ENCODE peak calls at places on chromosomes 3 and 15, in nine cellular contexts. O is GM23338; I is tibial artery; S is right cardiac atrium; W is CD8-positive, alpha-beta memory T cell; Z is endothelial cell of umbilical vein; A is neuronal stem cell; C is ovary; X is PC-9. K is an unnamed sample. For H3K4me1, the result is how much of the 10 kb centered on the place peaks cover.

GRCh38 chr3:186425788-186426730 is 64.0 kb upstream of the DGKG start:
- DNase-seq in O (peak), X (no peak), S (no peak), Z (no peak), W (no peak), A (no peak), I (no peak), C (no peak), K (no peak)

GRCh38 chr3:192841428-192841827 is 76.2 kb downstream of the MB21D2 start:
- DNase-seq in C (no peak), A (no peak), I (no peak), W (no peak), O (no peak), S (no peak), X (no peak), Z (no peak), K (peak)

GRCh38 chr3:111593666-111594065 is 1.5 kb downstream of the ZBED2 start:
- DNase-seq in I (no peak), C (no peak), A (no peak), W (no peak), Z (no peak), X (no peak), S (no peak), O (no peak), K (no peak)

GRCh38 chr3:129315386-129315991 is 36.8 kb downstream of the HMCES start:
- DNase-seq in Z (peak), C (peak), O (peak), X (peak), A (no peak), W (no peak), I (peak), S (peak), K (peak)

GRCh38 chr3:54577313-54577712 is 350.5 kb downstream of the LRTM1 start:
- DNase-seq in I (no peak), O (no peak), Z (no peak), S (no peak), X (no peak), A (no peak), C (no peak), W (no peak), K (no peak)

GRCh38 chr3:106729481-106729880 is 647.8 kb upstream of the CCDC54 start:
- DNase-seq in I (no peak), W (no peak), X (no peak), A (no peak), O (no peak), Z (peak), S (no peak), C (no peak), K (no peak)

GRCh38 chr3:194339356-194339755 is 11.8 kb downstream of the CPN2 start:
- DNase-seq in X (no peak), A (no peak), Z (no peak), S (no peak), C (no peak), O (peak), W (no peak), I (no peak), K (no peak)

GRCh38 chr15:47887181-47887580 is 169.9 kb downstream of the SEMA6D start:
- DNase-seq in Z (no peak), W (no peak), O (no peak), C (no peak), I (no peak), A (no peak), S (no peak), X (no peak), K (no peak)

GRCh38 chr3:128492353-128493220 is at the start of gene GATA2:
- DNase-seq in Z (peak), X (no peak), I (peak), C (no peak), W (peak), O (peak), S (peak), A (no peak), K (no peak)

GRCh38 chr3:123792473-123793201 is 91.5 kb downstream of the MYLK start:
- DNase-seq in A (no peak), X (peak), O (no peak), W (no peak), S (no peak), I (no peak), Z (no peak), C (no peak), K (no peak)

GRCh38 chr3:187737401-187738088 is 7.7 kb downstream of the BCL6 start:
- DNase-seq in W (peak), X (peak), O (peak), Z (peak), C (peak), S (peak), I (peak), A (no peak), K (peak)
- H3K4me1 ChIP-seq in W (under half), X (under half), O (under half), Z (under half), C (under half), S (under half), I (under half), A (under half), K (under half)

DNA sequence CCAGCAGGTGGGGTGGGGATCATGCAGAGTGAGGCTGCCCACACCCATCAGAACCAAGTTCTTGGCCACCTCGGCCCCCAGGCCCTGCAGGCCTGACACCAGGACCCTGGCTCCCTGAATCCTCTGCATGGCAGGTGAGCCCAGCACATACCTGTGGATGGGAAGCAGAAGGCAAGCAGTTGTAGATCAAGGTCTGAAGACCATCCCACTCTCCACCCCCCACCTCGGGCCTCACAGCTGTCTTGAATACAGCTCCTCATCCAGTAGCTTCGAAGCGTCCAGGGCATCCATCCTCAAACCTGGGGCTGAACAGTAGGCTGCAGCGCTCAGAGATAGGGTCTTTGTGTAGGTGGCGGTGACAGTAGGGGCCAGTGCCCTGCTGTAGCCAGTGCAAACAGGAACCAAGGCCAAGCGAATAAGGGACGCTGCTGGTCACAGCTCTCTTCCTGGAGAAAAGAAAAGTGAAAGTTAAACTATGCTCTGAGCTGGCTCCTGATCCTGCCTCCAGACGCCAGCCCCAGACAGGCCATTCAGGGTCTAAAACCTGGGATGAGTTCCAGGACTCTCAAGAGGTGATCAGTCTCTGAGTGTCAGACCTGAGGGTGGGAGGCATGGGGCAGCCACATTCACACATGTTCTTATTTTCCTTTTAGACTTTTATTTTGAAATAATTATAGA is at the start of gene UBA7:
- DNase-seq in C (peak), S (peak), W (peak), Z (peak), O (no peak), A (no peak), I (peak), X (peak), K (peak)
- H3K4me3 ChIP-seq in C (peak), S (peak), W (peak), Z (peak), O (no peak), A (no peak), I (peak), X (no peak), K (peak)

DNA sequence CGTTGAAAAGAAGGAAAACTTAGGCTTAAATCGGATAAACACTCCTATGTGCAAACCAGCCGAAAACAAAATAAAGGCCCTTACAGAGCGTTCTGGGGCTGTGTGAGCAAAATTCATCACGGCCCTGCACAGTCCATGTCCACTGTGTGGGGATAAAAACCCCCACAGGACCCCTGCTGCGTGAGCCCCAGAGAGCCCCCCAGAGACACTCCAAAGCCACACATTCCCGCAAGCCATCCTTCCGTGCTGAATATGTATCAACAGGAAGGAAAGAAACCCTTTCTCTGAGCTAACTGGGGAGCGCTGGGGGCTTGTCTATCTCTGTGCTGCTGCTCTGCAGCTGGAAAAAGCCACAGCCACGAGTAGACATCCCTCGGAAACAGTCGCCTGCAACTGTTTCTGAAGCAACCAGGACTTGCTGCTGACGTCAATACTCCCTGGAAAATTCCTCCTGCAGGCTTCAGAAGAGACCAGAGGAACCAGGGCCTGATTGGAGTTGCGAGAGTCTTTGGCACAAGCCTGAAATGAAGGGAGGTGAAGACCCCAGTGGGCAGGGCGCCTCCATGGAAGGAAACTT is 72.6 kb downstream of the NUP210 start:
- DNase-seq in S (no peak), C (no peak), X (no peak), Z (no peak), I (no peak), O (peak), W (no peak), A (no peak), K (no peak)
- H3K4me1 ChIP-seq in S (under half), C (under half), X (under half), Z (under half), I (under half), O (under half), W (under half), A (under half), K (under half)

DNA sequence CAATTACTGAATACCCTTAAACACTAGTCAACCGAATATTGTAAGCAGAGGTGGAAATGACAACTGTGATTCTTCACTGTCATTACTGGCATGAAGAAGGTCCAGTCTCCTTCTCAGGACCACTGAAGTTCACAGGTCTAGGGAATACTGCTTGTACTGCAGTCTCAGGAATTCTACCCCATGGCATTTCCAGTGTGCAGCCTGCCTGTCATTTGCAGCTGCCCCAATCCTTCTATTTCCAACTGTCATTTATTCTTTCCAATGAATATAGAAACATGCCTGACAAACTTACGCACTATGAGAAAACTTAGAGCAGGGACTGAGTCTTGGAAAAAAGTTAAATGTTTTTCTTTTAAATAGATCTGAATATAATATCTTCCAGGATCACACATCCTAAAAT is 308.0 kb upstream of the THBS1 start:
- DNase-seq in I (no peak), X (no peak), Z (no peak), W (no peak), S (no peak), C (no peak), O (no peak), A (no peak), K (no peak)
- H3K4me3 ChIP-seq in I (no peak), X (no peak), Z (no peak), W (no peak), S (no peak), C (no peak), O (no peak), A (no peak), K (no peak)

DNA sequence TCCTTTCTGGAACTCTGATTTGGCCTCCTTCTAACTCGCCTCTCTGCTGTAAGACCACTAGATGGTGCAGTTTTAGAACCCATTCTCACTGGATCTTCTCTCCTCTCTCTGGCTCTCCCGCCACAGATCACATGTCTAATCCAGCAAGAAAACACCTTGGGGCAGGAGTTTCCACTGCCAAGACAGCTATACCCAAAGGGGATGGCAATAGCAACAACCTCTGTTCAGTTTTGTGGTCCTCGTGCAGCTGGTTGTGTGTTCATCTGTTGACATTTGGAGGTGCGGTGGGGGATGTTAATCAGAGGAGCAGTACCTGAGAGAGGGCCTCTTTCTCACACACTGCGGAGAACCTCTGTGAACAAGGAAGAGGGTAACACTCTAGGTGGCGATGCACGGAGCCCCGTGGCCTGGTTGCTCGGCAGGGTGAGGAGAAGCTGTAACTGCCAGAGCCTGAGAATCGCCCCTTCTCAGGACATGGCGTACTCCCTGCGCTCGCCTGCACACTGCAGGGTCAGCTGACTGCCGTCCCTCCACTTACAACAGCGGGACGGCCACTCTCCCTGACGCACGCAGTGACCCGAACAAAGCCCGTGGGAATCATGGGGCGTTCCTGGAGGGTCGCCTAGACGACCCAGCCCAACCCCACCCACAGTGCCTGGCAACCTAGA is at the start of gene TEX55:
- DNase-seq in C (no peak), W (no peak), Z (peak), O (peak), A (no peak), X (peak), I (no peak), S (peak), K (no peak)
- H3K4me1 ChIP-seq in C (under half), W (under half), Z (under half), O (under half), A (under half), X (under half), I (under half), S (under half), K (under half)

GRCh38 chr3:195811756-195812155 is at the start of gene MUC4:
- DNase-seq in S (no peak), C (no peak), A (no peak), X (peak), O (peak), W (no peak), Z (no peak), I (no peak), K (no peak)

GRCh38 chr3:195809291-195809785 is 2.4 kb downstream of the MUC4 start:
- DNase-seq in C (no peak), O (no peak), W (no peak), A (no peak), X (no peak), Z (no peak), S (no peak), I (no peak), K (peak)

GRCh38 chr3:195808741-195809290 is 2.9 kb downstream of the MUC4 start:
- DNase-seq in I (no peak), S (no peak), O (no peak), X (peak), Z (no peak), W (no peak), A (no peak), C (no peak), K (no peak)

GRCh38 chr3:195809796-195810454 is 1.8 kb downstream of the MUC4 start:
- DNase-seq in C (no peak), O (no peak), I (no peak), W (no peak), Z (no peak), A (no peak), X (no peak), S (no peak), K (no peak)

GRCh38 chr3:195810455-195810845 is 1.3 kb downstream of the MUC4 start:
- DNase-seq in S (no peak), A (no peak), C (no peak), Z (no peak), X (no peak), O (no peak), I (no peak), W (no peak), K (no peak)
- H3K4me3 ChIP-seq in S (no peak), A (no peak), C (no peak), Z (no peak), X (peak), O (no peak), I (no peak), W (no peak), K (no peak)

DNA sequence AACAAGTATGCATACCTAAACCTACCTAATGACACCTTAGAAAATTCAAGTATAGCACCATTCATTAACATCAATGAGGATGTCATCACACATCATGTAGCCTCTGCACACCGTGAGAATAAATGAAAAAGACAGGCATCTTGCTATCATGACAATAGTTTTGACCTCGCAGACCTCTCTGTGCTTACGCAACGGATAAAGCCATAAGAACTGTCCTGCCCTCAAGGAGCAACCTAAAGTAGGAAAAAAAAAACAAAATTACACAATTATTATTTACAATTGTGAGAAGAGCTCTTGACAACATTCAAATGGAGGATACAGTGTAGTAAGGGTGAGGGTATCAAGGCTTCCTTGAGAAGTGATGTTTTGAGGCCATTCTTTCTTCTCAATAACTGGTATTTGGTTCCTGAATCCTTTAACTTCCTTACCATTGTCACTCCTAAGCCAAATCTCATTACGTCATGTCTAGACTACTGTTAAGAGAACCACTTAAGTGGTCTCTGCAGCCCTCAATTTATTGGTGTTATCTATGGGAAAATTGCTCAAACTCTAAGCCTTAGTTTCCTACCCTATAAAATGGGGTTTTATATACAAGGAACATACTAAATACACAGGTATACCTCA is 7.0 kb upstream of the SETD5 start:
- DNase-seq in O (no peak), A (no peak), W (no peak), X (no peak), I (no peak), Z (no peak), C (no peak), S (no peak), K (no peak)
- H3K4me1 ChIP-seq in O (under half), A (under half), W (under half), X (under half), I (under half), Z (under half), C (under half), S (under half), K (under half)

DNA sequence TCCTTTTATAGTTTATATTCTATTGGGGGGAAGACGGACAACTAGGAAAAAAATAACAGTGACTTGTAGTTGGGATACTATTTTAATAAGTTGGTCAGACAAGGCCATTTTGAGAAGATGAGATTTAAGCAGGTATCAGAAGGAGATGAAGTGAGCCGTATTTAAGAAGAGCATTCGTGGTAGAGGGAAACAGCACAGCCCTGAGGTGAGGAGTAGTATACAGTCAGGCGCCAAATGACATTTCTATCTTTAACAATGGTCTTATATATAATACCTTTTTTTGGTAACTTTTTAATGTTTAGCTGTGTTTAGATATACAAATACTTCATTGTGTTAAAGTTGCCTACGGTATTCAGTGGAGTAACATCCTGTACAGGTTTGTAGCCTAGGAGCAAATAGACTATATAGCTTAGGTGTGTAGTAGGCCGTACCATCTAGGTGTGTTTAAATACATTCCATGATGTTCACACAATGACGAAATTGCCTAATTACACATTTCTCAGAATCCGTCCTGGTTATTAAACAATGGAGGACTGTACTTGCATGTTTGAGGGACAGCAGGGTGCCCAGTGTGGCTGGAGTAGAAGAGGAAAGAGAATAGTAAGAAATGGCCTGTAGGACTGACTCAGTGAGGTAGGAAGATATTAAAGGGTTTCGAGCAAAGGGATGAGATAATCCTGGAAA is 1.6 kb downstream of the NKTR start:
- DNase-seq in I (no peak), X (no peak), O (peak), S (no peak), C (no peak), A (no peak), Z (peak), W (no peak), K (no peak)
- H3K4me3 ChIP-seq in I (peak), X (peak), O (peak), S (peak), C (peak), A (no peak), Z (peak), W (peak), K (no peak)

GRCh38 chr15:100892013-100892355 is 12.4 kb downstream of the ALDH1A3 start:
- DNase-seq in A (no peak), X (no peak), S (no peak), C (no peak), W (no peak), Z (no peak), O (no peak), I (no peak), K (no peak)

GRCh38 chr15:100893261-100893963 is 13.8 kb downstream of the ALDH1A3 start:
- DNase-seq in X (no peak), I (no peak), W (no peak), S (no peak), Z (no peak), A (no peak), O (no peak), C (no peak), K (no peak)

GRCh38 chr15:100890059-100890720 is 10.6 kb downstream of the ALDH1A3 start:
- DNase-seq in A (no peak), X (no peak), W (no peak), Z (peak), O (no peak), S (no peak), I (no peak), C (no peak), K (no peak)

GRCh38 chr15:100890850-100891249 is 11.2 kb downstream of the ALDH1A3 start:
- DNase-seq in W (no peak), S (no peak), A (no peak), O (no peak), I (no peak), C (no peak), X (no peak), Z (no peak), K (no peak)

DNA sequence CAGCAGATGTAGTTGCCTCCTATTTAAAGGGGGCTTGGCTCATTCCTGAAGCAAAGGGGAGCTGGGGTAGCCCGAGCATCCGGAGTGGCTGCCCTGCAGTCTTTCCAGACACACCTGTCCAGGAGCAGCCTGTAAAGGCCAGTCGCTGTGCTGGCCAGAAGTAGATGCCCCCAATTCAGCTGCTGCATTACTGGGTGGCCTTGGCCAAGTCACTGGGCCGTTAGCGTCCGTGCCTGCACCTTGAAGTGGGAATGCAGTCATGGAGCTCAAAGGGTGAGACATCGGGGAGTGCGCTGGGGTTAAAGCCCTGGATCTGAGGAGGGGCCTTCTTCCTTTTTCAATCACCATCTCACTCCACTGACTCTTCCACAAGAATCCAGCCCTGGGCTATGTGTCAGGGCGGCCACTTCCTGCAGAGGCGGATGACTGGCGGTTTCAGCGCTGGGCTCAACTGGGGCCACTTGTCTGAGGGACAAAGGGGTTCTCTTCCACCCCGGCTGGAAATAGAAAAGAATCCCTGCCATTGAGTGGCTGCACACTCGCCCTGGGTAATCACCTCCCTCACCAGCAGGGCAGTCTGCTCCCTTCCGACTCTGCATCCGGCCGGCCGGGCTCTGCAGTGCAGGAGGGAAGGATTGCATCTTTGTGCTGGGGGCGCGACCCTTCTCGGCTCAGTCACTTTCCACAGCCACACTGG is 11.8 kb downstream of the ALDH1A3 start:
- DNase-seq in W (no peak), O (peak), C (no peak), S (no peak), X (no peak), I (no peak), Z (no peak), A (peak), K (no peak)
- H3K4me1 ChIP-seq in W (under half), O (under half), C (under half), S (under half), X (under half), I (under half), Z (under half), A (under half), K (under half)